ENCODE peak calls at places on chromosome 13, in six cellular contexts. M is mesenchymal stem cell; G is left lung; Q is adrenal gland; Y is spleen; F is CD8-positive, alpha-beta memory T cell. I is an unnamed sample. For H3K36me3 and H3K4me1, the result is how much of the 10 kb centered on the place peaks cover.

GRCh38 chr13:48220592-48221300 is 12.3 kb upstream of the ITM2B start:
- DNase-seq in M (no peak), G (no peak), Q (no peak), Y (no peak), F (no peak), I (no peak)

GRCh38 chr13:101649490-101650126 is 197.1 kb downstream of the ITGBL1 start:
- DNase-seq in M (peak), G (no peak), Q (no peak), Y (no peak), F (no peak), I (no peak)

GRCh38 chr13:41458939-41459753 is 1.8 kb downstream of the RGCC start:
- DNase-seq in M (peak), G (no peak), Q (no peak), Y (peak), F (peak), I (no peak)

GRCh38 chr13:113623491-113624234 is 34.3 kb downstream of the ATP4B start:
- DNase-seq in M (peak), G (no peak), Q (no peak), Y (peak), F (no peak), I (peak)

GRCh38 chr13:50575138-50575537 is 268.4 kb downstream of the DLEU7 start:
- DNase-seq in M (no peak), G (no peak), Q (no peak), Y (no peak), F (no peak), I (no peak)

GRCh38 chr13:113747291-113747833 is 11.7 kb upstream of the TMEM255B start:
- DNase-seq in M (no peak), G (peak), Q (no peak), Y (peak), F (no peak), I (no peak)

GRCh38 chr13:30904043-30904442 is 2.0 kb upstream of the MEDAG start:
- DNase-seq in M (peak), G (no peak), Q (no peak), Y (no peak), F (no peak), I (no peak)

GRCh38 chr13:65560936-65561335 is 1669.2 kb downstream of the PCDH9 start:
- DNase-seq in M (no peak), G (no peak), Q (no peak), Y (no peak), F (no peak), I (no peak)

GRCh38 chr13:32259116-32259515 is 56.0 kb downstream of the ZAR1L start:
- DNase-seq in M (no peak), G (no peak), Q (no peak), Y (no peak), F (no peak), I (no peak)

GRCh38 chr13:106083620-106084350 is 451.7 kb downstream of the EFNB2 start:
- DNase-seq in M (peak), G (no peak), Q (no peak), Y (no peak), F (no peak), I (no peak)

GRCh38 chr13:49836516-49836915 is 44.0 kb upstream of the KPNA3 start:
- DNase-seq in M (no peak), G (no peak), Q (no peak), Y (no peak), F (no peak), I (peak)

GRCh38 chr13:39879286-39880035 is 224.0 kb downstream of the COG6 start:
- DNase-seq in M (no peak), G (no peak), Q (no peak), Y (no peak), F (no peak), I (no peak)

GRCh38 chr13:50715402-50716146 is 127.9 kb downstream of the DLEU7 start:
- DNase-seq in M (no peak), G (peak), Q (peak), Y (peak), F (no peak), I (no peak)

GRCh38 chr13:59633290-59633689 is 530.4 kb downstream of the DIAPH3 start:
- DNase-seq in M (no peak), G (no peak), Q (peak), Y (peak), F (no peak), I (no peak)

GRCh38 chr13:78618411-78618810 is 15.1 kb upstream of the POU4F1 start:
- DNase-seq in M (no peak), G (no peak), Q (no peak), Y (no peak), F (no peak), I (no peak)

GRCh38 chr13:52968074-52968700 is 60.4 kb upstream of the OLFM4 start:
- DNase-seq in M (peak), G (peak), Q (peak), Y (peak), F (peak), I (peak)

GRCh38 chr13:57264965-57265364 is 98.0 kb downstream of the PRR20E start:
- DNase-seq in M (no peak), G (no peak), Q (no peak), Y (no peak), F (no peak), I (no peak)

GRCh38 chr13:48979892-48980291 is 4.2 kb downstream of the FNDC3A start:
- DNase-seq in M (no peak), G (no peak), Q (no peak), Y (no peak), F (no peak), I (no peak)

GRCh38 chr13:53901593-53901992 is 873.0 kb downstream of the OLFM4 start:
- DNase-seq in M (no peak), G (no peak), Q (no peak), Y (no peak), F (no peak), I (no peak)

GRCh38 chr13:77002590-77003190 is 10.8 kb downstream of the CLN5 start:
- DNase-seq in M (peak), G (no peak), Q (no peak), Y (no peak), F (no peak), I (no peak)

GRCh38 chr13:71880753-71881541 is 13.9 kb upstream of the DACH1 start:
- DNase-seq in M (peak), G (no peak), Q (no peak), Y (no peak), F (no peak), I (no peak)

GRCh38 chr13:43918636-43919035 is 38.9 kb downstream of the LACC1 start:
- DNase-seq in M (peak), G (no peak), Q (no peak), Y (no peak), F (no peak), I (no peak)

GRCh38 chr13:43279696-43280095 is 256.3 kb downstream of the DNAJC15 start:
- DNase-seq in M (no peak), G (no peak), Q (no peak), Y (no peak), F (no peak), I (no peak)

GRCh38 chr13:35139591-35139990 is 197.5 kb downstream of the NBEA start:
- DNase-seq in M (peak), G (no peak), Q (no peak), Y (no peak), F (no peak), I (no peak)

GRCh38 chr13:64917566-64917965 is 2312.6 kb downstream of the PCDH9 start:
- DNase-seq in M (no peak), G (no peak), Q (no peak), Y (no peak), F (no peak), I (no peak)

GRCh38 chr13:93559718-93560117 is 333.1 kb downstream of the GPC6 start:
- DNase-seq in M (peak), G (no peak), Q (no peak), Y (no peak), F (no peak), I (no peak)

GRCh38 chr13:79530270-79530669 is 49.3 kb downstream of the NDFIP2 start:
- DNase-seq in M (no peak), G (no peak), Q (no peak), Y (no peak), F (no peak), I (no peak)

GRCh38 chr13:26219726-26220125 is 2.4 kb downstream of the RNF6 start:
- DNase-seq in M (peak), G (no peak), Q (no peak), Y (no peak), F (no peak), I (no peak)

GRCh38 chr13:33340631-33341030 is 55.1 kb upstream of the STARD13 start:
- DNase-seq in M (peak), G (no peak), Q (no peak), Y (no peak), F (no peak), I (no peak)

GRCh38 chr13:33284916-33285315 is 639 bp downstream of the STARD13 start:
- DNase-seq in M (peak), G (no peak), Q (no peak), Y (no peak), F (no peak), I (no peak)

GRCh38 chr13:63512095-63512494 is 2096.4 kb upstream of the PCDH20 start:
- DNase-seq in M (no peak), G (peak), Q (no peak), Y (no peak), F (no peak), I (no peak)

GRCh38 chr13:69857188-69857821 is 250.3 kb upstream of the ATXN8OS start:
- DNase-seq in M (peak), G (no peak), Q (no peak), Y (no peak), F (no peak), I (no peak)

GRCh38 chr13:33228645-33229445 is 56.7 kb downstream of the STARD13 start:
- DNase-seq in M (peak), G (no peak), Q (no peak), Y (no peak), F (peak), I (no peak)

GRCh38 chr13:113835461-113836274 is 28.2 kb downstream of the GAS6 start:
- DNase-seq in M (peak), G (peak), Q (no peak), Y (no peak), F (no peak), I (no peak)

GRCh38 chr13:31431722-31432137 is 232.0 kb downstream of the B3GLCT start:
- DNase-seq in M (peak), G (no peak), Q (peak), Y (no peak), F (no peak), I (no peak)

GRCh38 chr13:94199135-94199534 is 280.3 kb downstream of the DCT start:
- DNase-seq in M (no peak), G (no peak), Q (no peak), Y (no peak), F (no peak), I (no peak)

GRCh38 chr13:24905242-24905641 is 141.3 kb downstream of the RNF17 start:
- DNase-seq in M (no peak), G (no peak), Q (no peak), Y (no peak), F (no peak), I (no peak)

GRCh38 chr13:76715621-76716020 is 170.6 kb downstream of the KCTD12 start:
- DNase-seq in M (no peak), G (no peak), Q (no peak), Y (no peak), F (no peak), I (no peak)

DNA sequence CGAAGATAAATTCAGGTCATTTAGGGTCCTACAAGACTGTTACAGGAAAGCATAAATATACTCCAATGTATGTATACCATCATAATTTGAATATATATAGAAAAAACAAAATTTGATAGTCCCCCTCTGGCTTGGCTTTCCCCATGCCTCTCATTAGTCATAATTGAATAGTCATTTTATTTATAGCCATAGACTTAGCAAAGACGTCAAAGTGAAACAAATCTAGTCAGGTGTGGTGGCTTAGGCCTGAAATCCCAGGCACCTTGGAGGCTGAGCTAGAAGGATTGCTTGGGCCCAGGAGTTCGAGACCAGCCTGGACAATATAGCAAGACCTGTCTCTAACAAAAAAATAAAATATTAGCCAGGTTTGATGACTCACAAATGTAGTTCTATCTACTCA is 141.1 kb downstream of the TNFRSF19 start:
- DNase-seq in M (no peak), G (no peak), Q (no peak), Y (no peak), F (no peak), I (no peak)
- H3K36me3 ChIP-seq in M (under half), G (under half), Q (under half), Y (under half), F (under half), I (under half)

DNA sequence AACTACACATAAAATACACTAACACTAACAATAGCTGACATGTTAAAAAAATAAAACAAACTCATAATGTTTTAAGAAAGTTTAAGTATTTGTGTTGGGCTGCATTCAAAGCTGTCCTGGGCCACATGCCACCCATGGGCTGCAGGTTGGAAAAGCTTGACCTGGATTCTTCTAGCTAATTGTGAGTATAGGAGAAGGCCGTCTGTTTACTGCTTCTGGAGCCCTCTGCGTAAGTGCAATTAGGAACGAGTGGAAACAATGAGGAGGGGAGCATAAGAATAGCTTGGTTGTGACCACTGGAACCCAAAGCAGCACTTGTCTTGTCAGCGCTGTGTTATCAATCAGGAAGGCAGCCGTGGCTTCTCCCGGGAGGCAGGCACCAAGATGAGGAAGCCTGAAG is 110.4 kb upstream of the MBNL2 start:
- DNase-seq in M (no peak), G (no peak), Q (no peak), Y (no peak), F (no peak), I (no peak)
- H3K4me1 ChIP-seq in M (under half), G (under half), Q (under half), Y (under half), F (under half), I (under half)

DNA sequence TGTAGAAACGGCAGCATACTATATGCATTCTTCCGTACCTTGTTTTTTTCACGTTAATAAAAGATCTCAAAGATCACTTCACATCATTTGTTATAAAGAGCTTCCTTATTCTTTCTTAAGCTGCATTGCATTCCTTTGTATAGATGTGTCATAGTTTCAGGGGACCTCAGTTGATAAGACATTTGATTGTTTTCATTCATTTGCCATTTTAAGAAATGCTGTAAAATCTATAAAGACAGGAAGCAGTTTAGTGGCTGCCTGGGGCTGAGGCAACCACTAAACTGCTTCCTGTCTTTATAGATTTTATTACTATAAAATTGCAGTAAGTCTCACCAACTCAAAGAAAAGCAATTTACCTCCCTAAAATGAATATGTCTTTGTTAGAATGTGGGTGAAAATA is 59.4 kb downstream of the ZDHHC20 start:
- DNase-seq in M (peak), G (no peak), Q (no peak), Y (no peak), F (peak), I (no peak)
- H3K36me3 ChIP-seq in M (under half), G (half or more), Q (under half), Y (under half), F (under half), I (under half)

DNA sequence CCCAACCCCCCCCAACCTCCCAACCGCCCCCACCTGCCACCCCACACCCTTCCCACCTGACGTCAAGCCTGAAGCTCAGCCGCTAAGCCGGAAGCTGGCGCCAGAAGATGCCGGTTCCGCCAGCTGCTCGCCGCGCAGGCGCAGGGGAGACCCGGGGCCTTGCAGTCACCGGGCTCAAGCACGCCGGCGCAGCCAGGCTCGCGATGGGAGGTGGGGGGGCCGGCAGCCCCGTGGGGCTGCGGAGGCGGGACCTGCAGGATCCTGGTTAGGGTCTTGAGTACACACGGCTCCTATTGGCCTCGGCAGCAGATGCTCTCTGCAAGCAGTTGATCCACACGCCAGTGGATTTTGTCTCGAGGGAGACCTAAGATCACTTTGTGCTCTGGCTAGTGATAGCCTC is at the start of gene LIG4:
- DNase-seq in M (peak), G (peak), Q (peak), Y (peak), F (peak), I (peak)
- H3K4me1 ChIP-seq in M (under half), G (half or more), Q (under half), Y (half or more), F (under half), I (under half)

GRCh38 chr13:109755997-109756396 is 30.4 kb downstream of the IRS2 start:
- DNase-seq in M (no peak), G (no peak), Q (peak), Y (no peak), F (no peak), I (no peak)
- H3K36me3 ChIP-seq in M (under half), G (under half), Q (under half), Y (under half), F (under half), I (under half)

GRCh38 chr13:97296740-97297139 is 74.6 kb downstream of the MBNL2 start:
- DNase-seq in M (no peak), G (no peak), Q (no peak), Y (no peak), F (no peak), I (no peak)

GRCh38 chr13:97298816-97299215 is 76.7 kb downstream of the MBNL2 start:
- DNase-seq in M (no peak), G (no peak), Q (no peak), Y (no peak), F (no peak), I (no peak)

GRCh38 chr13:97301382-97302095 is 79.4 kb downstream of the MBNL2 start:
- DNase-seq in M (no peak), G (no peak), Q (no peak), Y (no peak), F (no peak), I (no peak)

GRCh38 chr13:97302611-97303010 is 80.5 kb downstream of the MBNL2 start:
- DNase-seq in M (no peak), G (no peak), Q (no peak), Y (no peak), F (no peak), I (no peak)

DNA sequence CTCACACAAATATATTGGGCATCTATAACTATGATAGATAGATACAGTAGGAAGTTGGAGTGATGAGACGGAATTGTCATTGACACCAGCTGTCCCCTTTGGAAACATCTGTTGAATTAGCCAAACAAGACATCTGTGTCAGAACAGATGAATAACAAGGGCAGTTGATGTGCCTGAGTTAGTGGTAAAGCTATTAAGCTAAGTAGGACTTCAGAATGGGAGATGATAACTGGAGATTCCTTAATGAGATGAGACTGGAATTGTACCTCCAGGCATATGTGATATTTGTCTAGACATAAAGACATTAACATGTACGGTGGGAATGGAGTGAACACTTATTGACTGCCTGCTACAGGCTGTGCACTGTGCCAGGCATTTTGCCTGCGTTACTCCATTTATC is 78.7 kb downstream of the MBNL2 start:
- DNase-seq in M (no peak), G (no peak), Q (no peak), Y (no peak), F (no peak), I (no peak)
- H3K4me1 ChIP-seq in M (under half), G (under half), Q (under half), Y (under half), F (under half), I (under half)

GRCh38 chr13:112558696-112559418 is 29.1 kb downstream of the TUBGCP3 start:
- DNase-seq in M (no peak), G (no peak), Q (no peak), Y (no peak), F (no peak), I (no peak)

GRCh38 chr13:112556600-112556999 is 31.4 kb downstream of the TUBGCP3 start:
- DNase-seq in M (no peak), G (no peak), Q (no peak), Y (no peak), F (no peak), I (no peak)

DNA sequence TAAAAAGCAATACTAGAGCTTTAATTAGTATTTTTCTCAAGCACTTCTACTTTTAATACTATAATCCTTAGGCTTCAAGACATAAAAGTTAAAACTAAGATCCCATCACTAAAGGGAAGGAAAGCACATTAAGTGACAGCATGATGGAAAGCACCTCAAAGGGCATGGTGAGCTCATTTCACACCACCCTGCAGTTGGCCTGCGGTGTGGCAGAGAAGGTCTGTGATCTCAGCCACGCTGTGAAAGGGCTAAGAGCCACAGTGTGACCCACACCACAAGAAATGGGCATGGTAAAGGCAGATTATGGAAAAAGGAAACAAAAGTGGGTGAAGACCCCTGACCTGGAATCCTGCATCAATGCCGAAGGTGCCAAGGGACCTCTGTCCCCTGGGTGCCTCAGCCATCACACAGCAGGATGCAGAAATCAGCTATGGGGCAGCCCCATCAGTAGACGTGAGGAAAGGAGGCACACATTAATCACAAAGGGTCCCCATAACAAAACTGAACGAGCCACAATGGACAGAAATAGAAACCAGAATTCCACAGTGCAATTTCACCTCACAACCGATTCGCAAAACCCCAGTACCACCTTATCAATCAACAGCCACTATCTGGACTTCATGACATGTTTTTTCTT is 33.6 kb downstream of the TUBGCP3 start:
- DNase-seq in M (no peak), G (no peak), Q (no peak), Y (no peak), F (no peak), I (no peak)
- H3K36me3 ChIP-seq in M (under half), G (half or more), Q (under half), Y (half or more), F (under half), I (under half)

GRCh38 chr13:97278395-97279078 is 56.4 kb downstream of the MBNL2 start:
- DNase-seq in M (no peak), G (no peak), Q (no peak), Y (no peak), F (no peak), I (no peak)
- H3K4me1 ChIP-seq in M (under half), G (half or more), Q (under half), Y (half or more), F (under half), I (half or more)

GRCh38 chr13:19663416-19663979 is 30.0 kb downstream of the MPHOSPH8 start:
- DNase-seq in M (no peak), G (no peak), Q (no peak), Y (no peak), F (no peak), I (peak)
- H3K36me3 ChIP-seq in M (under half), G (half or more), Q (under half), Y (half or more), F (half or more), I (half or more)